ENCODE peak calls at places on chromosomes 12 and 14, in nine cellular contexts. F is C1 segment of cervical spinal cord; M is body of pancreas; L is upper lobe of right lung; U is AG04450; C is stimulated activated CD8-positive, alpha-beta memory T cell treated with anti-CD3 and anti-CD28 coated beads, Interleukin-4, amount 100 ng/mL, for 1 hour; D is breast epithelium; O is lower lobe of right lung; P is activated naive CD8-positive, alpha-beta T cell treated with anti-CD3 and anti-CD28 coated beads, Interleukin-2, amount 50 U/mL, for 24 hours. K is an unnamed sample.

GRCh38 chr12:3534511-3534910 is 43.5 kb downstream of the PRMT8 start:
- DNase-seq in F (no peak), M (no peak), L (no peak), U (no peak), C (no peak), D (no peak), O (no peak), P (no peak), K (no peak)

GRCh38 chr14:22549981-22550670 is 38.9 kb downstream of the DAD1 start:
- DNase-seq in F (no peak), M (no peak), L (no peak), U (peak), C (peak), D (no peak), O (no peak), P (peak), K (no peak)

GRCh38 chr12:47078733-47079364 is 572 bp upstream of the PCED1B start:
- DNase-seq in F (no peak), M (peak), L (peak), U (no peak), C (peak), D (no peak), O (peak), P (peak), K (no peak)

GRCh38 chr14:71555654-71556559 is 376.3 kb upstream of the RGS6 start:
- DNase-seq in F (no peak), M (no peak), L (no peak), U (no peak), C (peak), D (no peak), O (no peak), P (peak), K (no peak)

GRCh38 chr12:132030367-132031038 is 80.8 kb downstream of the EP400 start:
- DNase-seq in F (peak), M (no peak), L (no peak), U (no peak), C (no peak), D (no peak), O (no peak), P (no peak), K (no peak)

GRCh38 chr12:82896979-82897378 is 210.3 kb downstream of the TMTC2 start:
- DNase-seq in F (no peak), M (peak), L (no peak), U (no peak), C (no peak), D (no peak), O (no peak), P (no peak), K (no peak)

GRCh38 chr12:116172224-116172849 is 105.2 kb downstream of the MED13L start:
- DNase-seq in F (no peak), M (no peak), L (no peak), U (no peak), C (no peak), D (no peak), O (no peak), P (peak), K (no peak)

GRCh38 chr12:86139671-86140070 is 116.5 kb downstream of the MGAT4C start:
- DNase-seq in F (no peak), M (no peak), L (no peak), U (no peak), C (no peak), D (no peak), O (no peak), P (no peak), K (no peak)

GRCh38 chr12:33588725-33589405 is 149.2 kb upstream of the SYT10 start:
- DNase-seq in F (no peak), M (no peak), L (no peak), U (no peak), C (no peak), D (no peak), O (no peak), P (no peak), K (no peak)

GRCh38 chr12:48198985-48199384 is 4.1 kb downstream of the OR10AD1 start:
- DNase-seq in F (no peak), M (no peak), L (no peak), U (no peak), C (no peak), D (no peak), O (no peak), P (no peak), K (no peak)

GRCh38 chr14:21686468-21686867 is 12.8 kb upstream of the OR4E1 start:
- DNase-seq in F (no peak), M (no peak), L (no peak), U (no peak), C (no peak), D (no peak), O (no peak), P (no peak), K (no peak)

GRCh38 chr12:52952082-52952801 is 3.3 kb downstream of the KRT18 start:
- DNase-seq in F (no peak), M (peak), L (peak), U (no peak), C (no peak), D (peak), O (peak), P (no peak), K (no peak)

GRCh38 chr14:95887351-95887750 is 10.7 kb downstream of the TUNAR start:
- DNase-seq in F (no peak), M (no peak), L (no peak), U (no peak), C (no peak), D (no peak), O (no peak), P (no peak), K (no peak)

GRCh38 chr14:100484531-100485267 is 102.5 kb downstream of the BEGAIN start:
- DNase-seq in F (no peak), M (no peak), L (no peak), U (no peak), C (no peak), D (no peak), O (no peak), P (no peak), K (no peak)

GRCh38 chr12:121026274-121027045 is 10.2 kb upstream of the C12orf43 start:
- DNase-seq in F (no peak), M (no peak), L (no peak), U (no peak), C (no peak), D (no peak), O (peak), P (no peak), K (no peak)

GRCh38 chr12:127457726-127458125 is 809.2 kb upstream of the TMEM132C start:
- DNase-seq in F (no peak), M (no peak), L (no peak), U (no peak), C (no peak), D (no peak), O (no peak), P (no peak), K (no peak)

GRCh38 chr14:101475468-101476257 is 85.6 kb upstream of the DIO3 start:
- DNase-seq in F (no peak), M (peak), L (peak), U (peak), C (no peak), D (peak), O (no peak), P (no peak), K (no peak)